ENCODE peak calls at places on chromosomes 5 and 9, in four cellular contexts. B is cardiac muscle cell, D is KG1, A is caudate nucleus. I is an unnamed sample.

GRCh38 chr9:78691531-78691930 is 394.6 kb downstream of the PSAT1 start:
- DNase-seq in B (no peak), D (no peak), A (no peak), I (no peak)

GRCh38 chr5:112935675-112936074 is 13.6 kb upstream of the REEP5 start:
- DNase-seq in B (no peak), D (no peak), A (no peak), I (no peak)

GRCh38 chr5:10268100-10268499 is 18.0 kb downstream of the CCT5 start:
- DNase-seq in B (no peak), D (no peak), A (no peak), I (no peak)

GRCh38 chr5:112968411-112969106 is 8.0 kb upstream of the DCP2 start:
- DNase-seq in B (no peak), D (no peak), A (no peak), I (no peak)

GRCh38 chr9:131692612-131692976 is 47.3 kb downstream of the RAPGEF1 start:
- DNase-seq in B (no peak), D (no peak), A (no peak), I (no peak)

GRCh38 chr5:168734657-168735344 is 155.6 kb upstream of the PANK3 start:
- DNase-seq in B (no peak), D (no peak), A (no peak), I (no peak)

GRCh38 chr9:114317665-114318357 is 5.1 kb upstream of the ORM1 start:
- DNase-seq in B (no peak), D (no peak), A (no peak), I (peak)

GRCh38 chr9:4048441-4048840 is 251.4 kb downstream of the GLIS3 start:
- DNase-seq in B (no peak), D (no peak), A (no peak), I (no peak)

GRCh38 chr5:168667301-168667859 is 88.2 kb upstream of the PANK3 start:
- DNase-seq in B (peak), D (no peak), A (no peak), I (no peak)

GRCh38 chr5:6720561-6720921 is 7.3 kb downstream of the TENT4A start:
- DNase-seq in B (no peak), D (no peak), A (no peak), I (no peak)

GRCh38 chr5:129804705-129805104 is 56.8 kb downstream of the MINAR2 start:
- DNase-seq in B (no peak), D (no peak), A (no peak), I (no peak)

GRCh38 chr5:120327180-120327579 is 136.9 kb upstream of the PRR16 start:
- DNase-seq in B (no peak), D (no peak), A (no peak), I (no peak)

GRCh38 chr9:109725460-109725859 is 54.5 kb upstream of the PALM2AKAP2 start:
- DNase-seq in B (no peak), D (no peak), A (no peak), I (no peak)

GRCh38 chr9:135607401-135608293 is 31.7 kb downstream of the GLT6D1 start:
- DNase-seq in B (no peak), D (no peak), A (no peak), I (no peak)

GRCh38 chr9:134229466-134230091 is 65.2 kb upstream of the RNU6ATAC start:
- DNase-seq in B (no peak), D (no peak), A (no peak), I (no peak)

GRCh38 chr9:88579363-88579715 is 44.4 kb downstream of the NXNL2 start:
- DNase-seq in B (no peak), D (no peak), A (no peak), I (no peak)

GRCh38 chr5:40676643-40677333 is 2.9 kb upstream of the PTGER4 start:
- DNase-seq in B (no peak), D (no peak), A (no peak), I (no peak)

GRCh38 chr5:57320552-57320951 is 146.7 kb downstream of the GPBP1 start:
- DNase-seq in B (no peak), D (no peak), A (no peak), I (no peak)

GRCh38 chr5:172402531-172403190 is 51.7 kb downstream of the SH3PXD2B start:
- DNase-seq in B (no peak), D (no peak), A (no peak), I (no peak)

GRCh38 chr9:16337322-16338029 is 533.0 kb downstream of the BNC2 start:
- DNase-seq in B (no peak), D (no peak), A (no peak), I (peak)

GRCh38 chr5:180636403-180637075 is 12.9 kb downstream of the FLT4 start:
- DNase-seq in B (no peak), D (no peak), A (no peak), I (no peak)

GRCh38 chr5:144060598-144060997 is 109.9 kb downstream of the YIPF5 start:
- DNase-seq in B (no peak), D (no peak), A (no peak), I (no peak)

GRCh38 chr9:135002336-135002735 is 84.6 kb upstream of the FCN1 start:
- DNase-seq in B (no peak), D (no peak), A (no peak), I (no peak)

GRCh38 chr9:33649463-33649862 is 125.4 kb downstream of the ANKRD18B start:
- DNase-seq in B (no peak), D (no peak), A (no peak), I (no peak)

GRCh38 chr5:171850354-171850947 is 64.8 kb downstream of the SMIM23 start:
- DNase-seq in B (peak), D (no peak), A (no peak), I (peak)

GRCh38 chr5:148615644-148616283 is 38.6 kb downstream of the HTR4 start:
- DNase-seq in B (no peak), D (no peak), A (no peak), I (no peak)

GRCh38 chr5:113133573-113133972 is 157.0 kb downstream of the DCP2 start:
- DNase-seq in B (no peak), D (no peak), A (no peak), I (no peak)

GRCh38 chr5:57441557-57441956 is 41.1 kb downstream of the ACTBL2 start:
- DNase-seq in B (no peak), D (no peak), A (no peak), I (no peak)

GRCh38 chr9:137828527-137829259 is 48.9 kb upstream of the CACNA1B start:
- DNase-seq in B (peak), D (no peak), A (no peak), I (peak)

GRCh38 chr9:122180633-122181032 is 20.9 kb downstream of the MORN5 start:
- DNase-seq in B (no peak), D (no peak), A (no peak), I (no peak)

GRCh38 chr5:88858392-88858791 is 24.6 kb downstream of the MEF2C start:
- DNase-seq in B (no peak), D (no peak), A (no peak), I (no peak)

GRCh38 chr9:91395553-91396470 is 27.8 kb downstream of the NFIL3 start:
- DNase-seq in B (no peak), D (no peak), A (no peak), I (no peak)

GRCh38 chr5:53446908-53447307 is 33.5 kb upstream of the FST start:
- DNase-seq in B (no peak), D (no peak), A (no peak), I (no peak)

GRCh38 chr5:140252470-140253126 is 50.3 kb downstream of the PFDN1 start:
- DNase-seq in B (no peak), D (no peak), A (no peak), I (no peak)

GRCh38 chr5:136296846-136297245 is 68.5 kb downstream of the TRPC7 start:
- DNase-seq in B (no peak), D (no peak), A (no peak), I (no peak)

GRCh38 chr5:141182248-141182647 is at the start of gene PCDHB16:
- DNase-seq in B (peak), D (no peak), A (no peak), I (peak)

GRCh38 chr9:14358523-14358922 is 44.6 kb upstream of the NFIB start:
- DNase-seq in B (no peak), D (no peak), A (no peak), I (no peak)

GRCh38 chr5:56409331-56410190 is 176.4 kb upstream of the ANKRD55 start:
- DNase-seq in B (no peak), D (no peak), A (peak), I (no peak)